ENCODE peak calls at places on chromosomes 6 and 20, in five cellular contexts. D is activated T-cell treated with anti-CD3 and anti-CD28 coated beads, Interleukin-2, amount 50 U/mL, for 72 hours; Y is AG10803; L is breast epithelium; Z is OCI-LY7. J is an unnamed sample.
A peak's percentile ranks its signal among the peaks of the same experiment; 100 is the strongest.

GRCh38 chr6:129544892-129545612 is 164.9 kb downstream of the ARHGAP18 start:
- DNase-seq in Z (no peak), D (no peak), Y (no peak), L (no peak), J (no peak)

GRCh38 chr6:24549674-24550418 is 55.1 kb downstream of the ALDH5A1 start:
- DNase-seq in Z (no peak), L (no peak), Y (no peak), D (no peak), J (no peak)

GRCh38 chr6:39777218-39777617 is 15.0 kb upstream of the DAAM2 start:
- DNase-seq in Y (no peak), D (no peak), L (no peak), Z (no peak), J (no peak)

GRCh38 chr20:15487682-15488081 is 1085.6 kb downstream of the KIF16B start:
- DNase-seq in D (no peak), L (no peak), Z (no peak), Y (no peak), J (no peak)

GRCh38 chr6:70967049-70967448 is 10.2 kb upstream of the B3GAT2 start:
- DNase-seq in L (no peak), Y (no peak), Z (no peak), D (no peak), J (no peak)

GRCh38 chr20:47283411-47283810 is 73.1 kb downstream of the ZMYND8 start:
- DNase-seq in L (no peak), D (no peak), Z (no peak), Y (no peak), J (no peak)

GRCh38 chr20:23003077-23003476 is 32.0 kb upstream of the SSTR4 start:
- DNase-seq in Z (no peak), Y (no peak), D (no peak), L (no peak), J (no peak)

GRCh38 chr6:116695398-116695797 is 14.4 kb downstream of the KPNA5 start:
- DNase-seq in Y (no peak), L (no peak), Z (no peak), D (no peak), J (peak; percentile 51)

GRCh38 chr6:168496932-168497331 is 55.9 kb downstream of the SMOC2 start:
- DNase-seq in D (no peak), Y (no peak), Z (no peak), L (no peak), J (no peak)

GRCh38 chr6:21588812-21589811 is 4.4 kb upstream of the SOX4 start:
- DNase-seq in L (peak; percentile 79), D (peak; percentile 85), Z (peak; percentile 88), Y (peak; percentile 87), J (peak; percentile 81)

GRCh38 chr6:14478396-14479225 is 361.0 kb downstream of the CD83 start:
- DNase-seq in Z (no peak), Y (no peak), D (no peak), L (no peak), J (no peak)